ENCODE peak calls at places on chromosomes 2 and 18, in ten cellular contexts. L is A549; S is stomach; D is effector memory CD4-positive, alpha-beta T cell; X is T-helper 17 cell; K is IMR-90; Q is SK-N-SH; I is ovary; W is WERI-Rb-1; Z is H9. G is an unnamed sample. For H3K9me3, the result is how much of the 10 kb centered on the place peaks cover.

GRCh38 chr18:7492385-7492784 is 74.7 kb upstream of the PTPRM start:
- DNase-seq in W (no peak), K (no peak), I (no peak), S (no peak), D (no peak), Z (no peak), Q (no peak), X (no peak), L (no peak), G (no peak)

GRCh38 chr2:129611456-129611855 is 368.0 kb upstream of the RAB6C start:
- DNase-seq in Q (no peak), L (no peak), W (no peak), K (no peak), Z (no peak), I (no peak), S (no peak), D (no peak), X (no peak), G (peak)

GRCh38 chr2:62415019-62415431 is 91.0 kb downstream of the TMEM17 start:
- DNase-seq in K (no peak), S (no peak), D (no peak), I (no peak), X (no peak), W (no peak), L (no peak), Q (no peak), Z (no peak), G (no peak)

GRCh38 chr18:3405713-3406112 is 44.3 kb upstream of the TGIF1 start:
- DNase-seq in D (no peak), I (no peak), S (no peak), W (no peak), K (no peak), L (no peak), Q (no peak), Z (no peak), X (no peak), G (no peak)

GRCh38 chr18:7946724-7947377 is 379.7 kb downstream of the PTPRM start:
- DNase-seq in Q (peak), D (no peak), K (peak), S (peak), I (peak), Z (no peak), L (peak), X (no peak), W (no peak), G (peak)

GRCh38 chr2:157488877-157489276 is 45.0 kb upstream of the CYTIP start:
- DNase-seq in W (no peak), K (no peak), X (no peak), Q (no peak), L (no peak), S (peak), D (no peak), I (no peak), Z (no peak), G (peak)

GRCh38 chr2:55961318-55961911 is 37.8 kb upstream of the EFEMP1 start:
- DNase-seq in D (no peak), L (peak), S (no peak), W (peak), Q (peak), Z (no peak), I (no peak), X (no peak), K (peak), G (no peak)

GRCh38 chr18:35732134-35732533 is 150.6 kb downstream of the GALNT1 start:
- DNase-seq in L (no peak), Z (no peak), X (no peak), Q (no peak), K (no peak), D (no peak), I (no peak), S (no peak), W (no peak), G (no peak)

GRCh38 chr2:220227272-220227920 is 600.0 kb downstream of the SLC4A3 start:
- DNase-seq in L (no peak), Q (no peak), K (peak), X (no peak), D (no peak), I (no peak), Z (no peak), S (no peak), W (no peak), G (no peak)

GRCh38 chr2:12577567-12577966 is 139.2 kb upstream of the TRIB2 start:
- DNase-seq in I (no peak), D (no peak), W (peak), X (no peak), S (no peak), L (no peak), Q (no peak), Z (no peak), K (no peak), G (no peak)

GRCh38 chr2:74706741-74707140 is 52.7 kb downstream of the SEMA4F start:
- DNase-seq in S (no peak), Z (no peak), I (no peak), Q (no peak), L (no peak), X (no peak), W (peak), D (no peak), K (no peak), G (no peak)

GRCh38 chr2:31170071-31170698 is 31.9 kb upstream of the GALNT14 start:
- DNase-seq in D (peak), X (no peak), Q (peak), K (peak), W (peak), Z (peak), L (peak), S (peak), I (peak), G (peak)

GRCh38 chr2:11495844-11496271 is 29.9 kb upstream of the E2F6 start:
- DNase-seq in X (no peak), Z (peak), S (no peak), K (no peak), Q (no peak), I (peak), L (no peak), W (peak), D (no peak), G (peak)

GRCh38 chr2:113172721-113173562 is 829 bp upstream of the PSD4 start:
- DNase-seq in S (no peak), Q (no peak), W (no peak), I (no peak), K (no peak), X (no peak), Z (no peak), D (no peak), L (no peak), G (no peak)

GRCh38 chr2:137943948-137944347 is 20.3 kb upstream of the HNMT start:
- DNase-seq in X (no peak), D (no peak), I (no peak), W (no peak), Z (no peak), L (no peak), Q (no peak), K (no peak), S (no peak), G (no peak)

GRCh38 chr2:142989276-142990204 is 112.1 kb downstream of the KYNU start:
- DNase-seq in I (no peak), K (peak), Q (no peak), L (peak), D (no peak), Z (no peak), X (no peak), W (no peak), S (no peak), G (no peak)

GRCh38 chr2:105683145-105683544 is 61.6 kb upstream of the NCK2 start:
- DNase-seq in X (no peak), W (no peak), K (no peak), D (no peak), S (no peak), Q (no peak), I (no peak), Z (no peak), L (no peak), G (no peak)

GRCh38 chr18:49206717-49207116 is 253.7 kb downstream of the DYM start:
- DNase-seq in X (no peak), Q (peak), K (peak), W (no peak), L (no peak), I (no peak), Z (no peak), S (no peak), D (no peak), G (no peak)

GRCh38 chr2:112938904-112939303 is 27.9 kb downstream of the IL37 start:
- DNase-seq in S (peak), L (no peak), Z (no peak), D (peak), Q (no peak), K (peak), I (no peak), W (no peak), X (no peak), G (no peak)

GRCh38 chr2:64988420-64989125 is 626 bp upstream of the SLC1A4 start:
- DNase-seq in K (peak), X (peak), I (peak), S (peak), Q (peak), Z (peak), L (peak), W (peak), D (peak), G (peak)

GRCh38 chr2:152326710-152327109 is 8.3 kb upstream of the FMNL2 start:
- DNase-seq in D (no peak), X (no peak), Z (no peak), S (no peak), L (no peak), Q (no peak), K (no peak), W (no peak), I (no peak), G (no peak)

GRCh38 chr2:100641115-100641415 is 78.3 kb downstream of the PDCL3 start:
- DNase-seq in D (no peak), W (no peak), Q (no peak), K (no peak), Z (no peak), S (no peak), L (no peak), I (no peak), X (no peak), G (no peak)

GRCh38 chr2:26692814-26693286 is 328 bp downstream of the KCNK3 start:
- DNase-seq in Q (peak), X (no peak), S (no peak), Z (peak), L (no peak), I (no peak), W (peak), K (peak), D (no peak), G (peak)

GRCh38 chr2:75549401-75550253 is 11.1 kb downstream of the EVA1A start:
- DNase-seq in Q (no peak), I (no peak), K (no peak), W (no peak), S (no peak), L (no peak), D (no peak), X (no peak), Z (no peak), G (peak)

GRCh38 chr2:156908825-156909224 is 348.7 kb upstream of the GALNT5 start:
- DNase-seq in I (no peak), Z (no peak), S (no peak), L (no peak), X (no peak), D (no peak), K (peak), Q (no peak), W (no peak), G (no peak)

GRCh38 chr2:167253025-167253424 is 364.7 kb downstream of the XIRP2 start:
- DNase-seq in X (no peak), Z (no peak), K (peak), I (no peak), S (no peak), D (no peak), Q (no peak), W (no peak), L (no peak), G (no peak)

GRCh38 chr2:74585406-74586182 is 31.1 kb downstream of the DOK1 start:
- DNase-seq in D (no peak), Q (no peak), W (no peak), I (no peak), L (no peak), X (no peak), Z (no peak), K (no peak), S (no peak), G (no peak)

GRCh38 chr2:182672471-182673165 is 43.4 kb upstream of the DNAJC10 start:
- DNase-seq in L (no peak), W (no peak), S (no peak), X (no peak), D (no peak), K (peak), I (no peak), Z (no peak), Q (no peak), G (no peak)

GRCh38 chr2:73013941-73014340 is 57.6 kb downstream of the SFXN5 start:
- DNase-seq in K (peak), I (no peak), X (no peak), W (no peak), S (no peak), Q (no peak), D (no peak), L (no peak), Z (no peak), G (no peak)

GRCh38 chr2:36708119-36708741 is 11.7 kb downstream of the VIT start:
- DNase-seq in L (no peak), Q (no peak), X (no peak), D (no peak), S (no peak), I (no peak), Z (no peak), K (peak), W (no peak), G (no peak)

GRCh38 chr2:81835318-81836000 is 1530.9 kb upstream of the LRRTM1 start:
- DNase-seq in X (no peak), S (no peak), L (no peak), D (no peak), Z (no peak), Q (no peak), K (no peak), W (no peak), I (no peak), G (no peak)
- H3K9me3 ChIP-seq in X (under half), S (under half), L (under half), D (under half), Z (under half), Q (under half), K (under half), W (under half), I (under half), G (under half)

DNA sequence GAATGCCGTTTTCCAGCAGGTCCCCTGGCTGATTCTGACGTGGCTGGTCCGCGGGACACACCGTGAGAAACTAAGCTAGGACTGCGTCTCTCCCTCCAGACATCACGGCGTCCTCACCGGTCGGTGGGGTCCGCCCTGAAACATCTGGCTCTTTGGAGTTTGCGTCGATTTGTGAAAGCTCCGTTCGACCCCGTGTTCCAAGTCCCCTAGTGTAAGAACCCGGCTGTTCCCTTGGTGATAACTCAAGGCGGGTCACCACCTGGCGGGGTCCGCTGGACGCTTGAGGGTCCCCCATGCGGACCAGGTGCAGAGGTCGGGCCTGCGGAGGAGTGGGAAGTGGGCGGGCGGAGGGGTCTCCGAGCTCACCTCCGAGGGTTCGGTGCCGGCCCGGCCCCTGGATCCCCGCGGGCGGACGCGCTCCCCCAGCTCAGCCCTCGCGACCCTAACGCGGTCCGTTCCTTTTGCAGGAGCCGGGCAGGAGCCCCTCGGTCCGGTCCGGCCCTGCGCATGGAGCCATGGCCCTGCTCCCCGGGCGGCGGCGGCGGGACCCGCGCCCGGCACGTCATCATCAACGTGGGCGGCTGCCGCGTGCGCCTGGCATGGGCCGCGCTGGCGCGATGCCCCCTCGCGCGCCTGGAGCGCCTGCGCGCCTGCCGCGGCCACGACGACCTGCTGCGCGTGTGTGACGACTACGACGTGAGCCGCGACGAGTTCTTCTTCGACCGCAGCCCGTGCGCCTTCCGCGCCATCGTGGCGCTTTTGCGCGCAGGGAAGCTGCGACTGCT is 65.6 kb downstream of the KCNG2 start:
- DNase-seq in S (peak), W (no peak), I (no peak), Q (no peak), D (no peak), Z (peak), X (no peak), L (no peak), K (no peak), G (peak)
- H3K9me3 ChIP-seq in S (under half), W (under half), I (under half), Q (under half), D (under half), Z (under half), X (under half), L (under half), K (under half), G (under half)

GRCh38 chr2:133012847-133013734 is 343.1 kb upstream of the LYPD1 start:
- DNase-seq in D (no peak), X (no peak), K (no peak), L (no peak), Q (no peak), S (no peak), I (no peak), W (no peak), Z (no peak), G (no peak)
- H3K9me3 ChIP-seq in D (under half), X (under half), K (under half), L (under half), Q (under half), S (under half), I (under half), W (under half), Z (under half), G (under half)

GRCh38 chr18:23205980-23206379 is 70.7 kb downstream of the CABLES1 start:
- DNase-seq in X (no peak), Z (no peak), W (no peak), S (no peak), D (no peak), L (no peak), Q (no peak), K (no peak), I (no peak), G (no peak)
- H3K9me3 ChIP-seq in X (under half), Z (under half), W (under half), S (under half), D (under half), L (under half), Q (under half), K (under half), I (under half), G (under half)

GRCh38 chr2:172549131-172549530 is 6.8 kb upstream of the PDK1 start:
- DNase-seq in X (no peak), S (no peak), Z (no peak), L (no peak), I (no peak), Q (no peak), W (no peak), D (no peak), K (no peak), G (no peak)

GRCh38 chr2:172540421-172540820 is 15.5 kb upstream of the PDK1 start:
- DNase-seq in X (no peak), Z (no peak), K (peak), W (no peak), L (no peak), Q (no peak), S (no peak), I (no peak), D (no peak), G (no peak)

GRCh38 chr2:172550419-172550818 is 5.5 kb upstream of the PDK1 start:
- DNase-seq in X (no peak), L (no peak), D (no peak), S (no peak), I (no peak), W (no peak), Z (no peak), Q (no peak), K (no peak), G (no peak)

GRCh38 chr2:172551266-172551665 is 4.6 kb upstream of the PDK1 start:
- DNase-seq in D (no peak), L (no peak), S (no peak), K (peak), X (no peak), I (no peak), Q (no peak), Z (no peak), W (no peak), G (no peak)

DNA sequence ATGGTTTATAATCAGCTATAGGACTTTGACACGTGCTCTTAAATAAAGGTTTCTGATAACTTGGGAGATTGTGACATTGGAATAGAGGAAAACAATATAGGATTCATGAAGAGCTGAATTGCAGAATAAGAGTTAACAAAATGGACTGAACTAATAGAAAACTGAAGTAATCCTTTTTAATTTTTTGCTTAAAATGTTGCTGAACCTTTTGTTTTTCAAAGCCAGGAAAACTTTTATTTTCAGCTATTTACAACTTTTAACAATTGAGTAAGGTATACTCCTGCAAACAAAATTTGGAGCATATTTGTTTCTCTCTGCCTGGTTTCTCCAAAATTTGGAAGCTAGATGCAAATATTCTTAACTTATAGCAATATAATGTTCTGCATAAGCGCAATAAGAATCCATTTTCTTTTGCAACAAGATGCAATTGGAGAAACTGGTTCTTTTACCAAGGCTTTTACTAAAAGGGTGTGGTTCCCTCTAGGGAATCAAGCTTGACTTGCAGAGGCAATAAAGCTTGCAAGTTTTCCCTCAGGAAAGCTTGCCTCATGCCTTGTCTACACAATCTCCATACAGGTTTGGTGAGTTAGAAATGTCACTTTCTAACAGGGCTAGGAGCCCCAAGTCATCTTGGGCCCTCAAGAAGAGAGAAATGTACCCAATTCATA is 10.3 kb upstream of the PDK1 start:
- DNase-seq in S (no peak), Q (no peak), K (no peak), I (no peak), L (no peak), Z (no peak), W (no peak), D (no peak), X (no peak), G (no peak)
- H3K9me3 ChIP-seq in S (under half), Q (under half), K (under half), I (under half), L (under half), Z (under half), W (under half), D (under half), X (under half), G (half or more)

GRCh38 chr18:13332874-13333273 is 114.3 kb downstream of the LDLRAD4 start:
- DNase-seq in Z (no peak), X (no peak), K (no peak), D (no peak), S (no peak), W (no peak), L (no peak), I (no peak), Q (no peak), G (no peak)
- H3K9me3 ChIP-seq in Z (under half), X (under half), K (under half), D (under half), S (under half), W (under half), L (under half), I (under half), Q (under half), G (under half)

DNA sequence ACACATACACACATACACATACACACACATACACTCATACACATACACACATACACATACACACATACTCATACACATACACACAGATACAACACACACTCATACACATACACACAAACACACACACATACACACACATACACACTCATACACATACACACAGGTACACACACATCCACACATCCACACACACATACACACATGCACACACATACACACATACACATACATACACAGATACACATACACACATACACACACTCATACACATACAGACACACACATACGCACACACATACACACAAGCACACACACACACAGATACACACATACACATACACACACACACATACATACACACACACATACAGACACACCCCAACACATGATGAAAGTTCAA is 729.1 kb upstream of the SOX11 start:
- DNase-seq in D (no peak), Z (no peak), X (no peak), W (no peak), L (no peak), I (no peak), S (no peak), K (no peak), Q (no peak), G (no peak)
- H3K9me3 ChIP-seq in D (under half), Z (under half), X (under half), W (under half), L (under half), I (under half), S (under half), K (under half), Q (under half), G (under half)